ENCODE peak calls at places on chromosomes 13 and 19, in seven cellular contexts. N is tibial nerve; A is CD4-positive, alpha-beta memory T cell; G is heart right ventricle; V is A549; H is heart left ventricle; D is lung. I is an unnamed sample. For H3K9me3, the result is how much of the 10 kb centered on the place peaks cover.

GRCh38 chr19:11324079-11324661 is 15.3 kb downstream of the RAB3D start:
- DNase-seq in N (peak), A (no peak), G (peak), V (no peak), H (peak), D (peak), I (no peak)

GRCh38 chr19:12137541-12137940 is 2.6 kb downstream of the ZNF20 start:
- DNase-seq in N (no peak), A (peak), G (no peak), V (no peak), H (no peak), D (no peak), I (no peak)

GRCh38 chr19:45294291-45295029 is 28.2 kb downstream of the CKM start:
- DNase-seq in N (no peak), A (no peak), G (peak), V (no peak), H (peak), D (no peak), I (no peak)

GRCh38 chr19:47280183-47280797 is 5.6 kb downstream of the INAFM1 start:
- DNase-seq in N (no peak), A (peak), G (no peak), V (peak), H (no peak), D (no peak), I (peak)

GRCh38 chr19:13150919-13151604 is 851 bp downstream of the IER2 start:
- DNase-seq in N (no peak), A (no peak), G (peak), V (no peak), H (no peak), D (peak), I (no peak)

GRCh38 chr19:4009990-4010807 is 2.7 kb downstream of the PIAS4 start:
- DNase-seq in N (no peak), A (no peak), G (no peak), V (no peak), H (no peak), D (no peak), I (no peak)

GRCh38 chr19:19388568-19389555 is 16.6 kb upstream of the GATAD2A start:
- DNase-seq in N (no peak), A (no peak), G (no peak), V (no peak), H (no peak), D (no peak), I (no peak)

GRCh38 chr19:45885556-45886426 is at the start of gene IRF2BP1:
- DNase-seq in N (peak), A (peak), G (peak), V (peak), H (peak), D (peak), I (peak)

GRCh38 chr13:110073982-110074381 is 233.0 kb downstream of the COL4A1 start:
- DNase-seq in N (no peak), A (no peak), G (no peak), V (no peak), H (no peak), D (no peak), I (no peak)

GRCh38 chr13:34748561-34748960 is 193.5 kb upstream of the NBEA start:
- DNase-seq in N (no peak), A (no peak), G (no peak), V (no peak), H (no peak), D (no peak), I (no peak)

GRCh38 chr13:62653371-62653770 is 1237.7 kb upstream of the PCDH20 start:
- DNase-seq in N (no peak), A (no peak), G (no peak), V (no peak), H (no peak), D (no peak), I (no peak)

GRCh38 chr19:46634656-46635218 is 1.3 kb downstream of the GNG8 start:
- DNase-seq in N (no peak), A (no peak), G (no peak), V (no peak), H (no peak), D (no peak), I (no peak)

GRCh38 chr13:28356506-28357064 is 138.3 kb downstream of the FLT1 start:
- DNase-seq in N (no peak), A (no peak), G (no peak), V (no peak), H (no peak), D (no peak), I (no peak)

GRCh38 chr13:31424130-31424729 is 224.5 kb downstream of the B3GLCT start:
- DNase-seq in N (peak), A (peak), G (peak), V (peak), H (peak), D (peak), I (peak)

GRCh38 chr13:110114351-110114750 is 192.6 kb downstream of the COL4A1 start:
- DNase-seq in N (no peak), A (no peak), G (no peak), V (no peak), H (no peak), D (no peak), I (no peak)

GRCh38 chr13:21929400-21929799 is 258.5 kb downstream of the FGF9 start:
- DNase-seq in N (no peak), A (no peak), G (no peak), V (no peak), H (no peak), D (no peak), I (no peak)

GRCh38 chr19:15248648-15249559 is 16.7 kb upstream of the EPHX3 start:
- DNase-seq in N (peak), A (no peak), G (peak), V (peak), H (peak), D (peak), I (no peak)

GRCh38 chr19:49327878-49328544 is 3.0 kb upstream of the SLC6A16 start:
- DNase-seq in N (no peak), A (peak), G (no peak), V (peak), H (no peak), D (no peak), I (no peak)

GRCh38 chr13:100196380-100196779 is 107.5 kb downstream of the PCCA start:
- DNase-seq in N (no peak), A (no peak), G (no peak), V (no peak), H (no peak), D (no peak), I (no peak)

GRCh38 chr19:47693903-47694302 is 19.3 kb upstream of the EHD2 start:
- DNase-seq in N (no peak), A (no peak), G (no peak), V (no peak), H (no peak), D (no peak), I (no peak)

GRCh38 chr13:110062077-110062776 is 244.7 kb downstream of the COL4A1 start:
- DNase-seq in N (no peak), A (no peak), G (peak), V (no peak), H (peak), D (no peak), I (no peak)

GRCh38 chr13:74134777-74135305 is 637 bp upstream of the KLF12 start:
- DNase-seq in N (peak), A (peak), G (peak), V (peak), H (peak), D (peak), I (peak)

GRCh38 chr13:20411638-20412342 is 113.9 kb downstream of the CRYL1 start:
- DNase-seq in N (no peak), A (peak), G (no peak), V (no peak), H (no peak), D (no peak), I (no peak)

DNA sequence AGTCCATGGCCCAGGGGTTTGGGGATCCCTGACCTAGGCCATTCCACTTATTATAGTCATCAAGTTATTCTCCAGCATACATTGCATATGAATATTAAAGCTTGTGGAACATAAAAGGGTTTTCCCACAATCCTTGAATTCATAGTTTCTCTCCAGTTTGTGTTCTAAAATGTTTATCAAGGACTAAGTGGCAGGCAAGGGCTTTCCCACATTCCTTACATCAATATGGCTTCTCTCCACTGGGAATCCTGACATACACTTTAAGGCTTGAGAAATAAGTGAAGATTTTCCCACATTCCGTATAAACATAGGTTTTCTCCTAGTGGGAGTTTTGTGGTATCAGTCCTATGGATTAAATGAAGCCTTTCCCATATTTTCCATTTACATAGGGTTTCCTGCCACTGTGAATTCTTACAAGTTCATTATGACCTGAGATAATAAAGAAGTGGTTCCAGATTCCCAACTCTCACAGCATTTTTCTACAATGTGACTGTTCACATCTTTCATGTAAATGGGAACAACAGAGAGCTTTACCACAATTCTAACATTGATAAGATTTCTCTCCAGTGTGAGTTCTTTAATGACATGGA is 14.5 kb downstream of the ZNF426 start:
- DNase-seq in N (no peak), A (no peak), G (no peak), V (no peak), H (no peak), D (no peak), I (no peak)
- H3K9me3 ChIP-seq in N (under half), A (under half), G (half or more), V (half or more), H (under half), D (half or more), I (under half)

GRCh38 chr13:54573186-54573585 is 1544.6 kb downstream of the OLFM4 start:
- DNase-seq in N (no peak), A (no peak), G (no peak), V (no peak), H (no peak), D (no peak), I (no peak)
- H3K9me3 ChIP-seq in N (under half), A (under half), G (under half), V (under half), H (under half), D (under half), I (under half)

GRCh38 chr19:56670961-56671612 is 470 bp downstream of the ZNF835 start:
- DNase-seq in N (no peak), A (no peak), G (no peak), V (no peak), H (peak), D (no peak), I (no peak)
- H3K9me3 ChIP-seq in N (under half), A (under half), G (under half), V (half or more), H (under half), D (under half), I (under half)

DNA sequence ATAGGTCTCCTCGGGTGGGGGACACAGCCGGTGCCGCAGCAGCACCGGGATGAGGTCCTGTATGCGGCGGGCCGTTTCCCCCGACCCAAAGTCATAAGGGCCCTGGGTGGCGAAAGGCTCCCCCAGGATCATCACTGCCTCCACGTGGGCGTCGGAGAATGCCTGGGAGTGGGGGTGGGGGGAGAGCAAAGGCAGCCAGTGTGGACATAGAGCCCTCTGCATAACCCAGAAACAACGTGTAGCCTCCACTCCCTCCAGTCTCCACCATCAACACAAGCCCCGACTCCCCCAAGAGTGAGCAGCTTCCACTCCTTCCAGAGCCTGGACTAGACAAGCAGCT is 1.7 kb upstream of the NUMBL start:
- DNase-seq in N (no peak), A (no peak), G (no peak), V (no peak), H (no peak), D (no peak), I (no peak)
- H3K9me3 ChIP-seq in N (under half), A (under half), G (under half), V (under half), H (under half), D (under half), I (under half)

DNA sequence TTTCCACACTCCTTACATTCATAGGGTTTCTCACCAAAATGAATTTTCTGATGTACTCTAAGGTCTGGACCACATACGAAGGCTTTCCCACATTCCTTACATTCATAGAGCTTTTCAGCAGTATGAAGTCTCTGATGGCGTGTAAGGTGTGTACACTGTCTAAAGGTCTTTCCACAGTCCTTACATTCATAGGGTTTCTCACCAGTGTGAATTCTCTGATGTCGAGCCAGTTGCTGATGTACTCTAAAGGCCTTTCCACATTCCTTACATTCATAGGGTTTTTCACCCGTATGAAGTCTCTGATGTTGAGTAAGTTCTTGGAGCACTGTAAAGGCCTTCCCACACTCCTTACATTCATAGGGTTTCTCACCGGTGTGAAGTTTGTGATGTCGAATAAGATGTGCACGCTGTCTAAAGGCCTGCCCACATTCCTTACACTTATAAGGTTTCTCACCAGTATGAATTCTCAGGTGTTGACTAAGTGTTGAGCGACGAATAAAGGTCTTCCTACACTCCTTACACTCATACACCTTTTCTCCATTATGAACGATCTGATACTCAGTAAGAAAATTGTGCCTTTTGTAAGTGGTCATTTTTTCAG is 38.1 kb downstream of the ZFP14 start:
- DNase-seq in N (no peak), A (no peak), G (no peak), V (no peak), H (no peak), D (no peak), I (no peak)
- H3K9me3 ChIP-seq in N (under half), A (under half), G (half or more), V (half or more), H (under half), D (under half), I (under half)